ENCODE peak calls at places on chromosomes 12 and 14, in eight cellular contexts. U is suprapubic skin; O is lung; J is cardiac muscle cell; D is transverse colon; E is psoas muscle; T is CD4-positive, alpha-beta memory T cell; F is breast epithelium. N is an unnamed sample.
A peak's percentile ranks its signal among the peaks of the same experiment; 100 is the strongest.

GRCh38 chr12:1552978-1553471 is 41.4 kb downstream of the FBXL14 start:
- DNase-seq in E (no peak), T (no peak), F (no peak), U (no peak), O (no peak), D (no peak), J (no peak), N (no peak)

GRCh38 chr14:32986791-32987545 is 48.3 kb downstream of the NPAS3 start:
- DNase-seq in F (no peak), J (peak; percentile 16), E (peak; percentile 11), U (no peak), D (no peak), T (no peak), O (no peak), N (no peak)

GRCh38 chr12:124390442-124391116 is 95.7 kb downstream of the RFLNA start:
- DNase-seq in O (peak; percentile 60), F (no peak), D (peak; percentile 63), U (no peak), T (no peak), J (peak; percentile 82), E (peak; percentile 76), N (no peak)

GRCh38 chr12:94287245-94287628 is 138.9 kb downstream of the PLXNC1 start:
- DNase-seq in F (no peak), U (no peak), D (no peak), J (no peak), T (no peak), O (no peak), E (no peak), N (no peak)

GRCh38 chr14:92956961-92957360 is 34.0 kb downstream of the CHGA start:
- DNase-seq in E (no peak), U (no peak), F (no peak), J (no peak), D (no peak), T (no peak), O (no peak), N (no peak)

GRCh38 chr12:19080918-19081317 is 48.6 kb upstream of the PLEKHA5 start:
- DNase-seq in D (no peak), F (no peak), T (no peak), E (no peak), J (no peak), O (no peak), U (no peak), N (no peak)

GRCh38 chr12:48001426-48002178 is 2.7 kb downstream of the COL2A1 start:
- DNase-seq in D (peak; percentile 54), O (no peak), E (peak; percentile 55), T (no peak), U (no peak), F (peak; percentile 49), J (peak; percentile 43), N (peak; percentile 33)

GRCh38 chr12:127781336-127781735 is 485.6 kb upstream of the TMEM132C start:
- DNase-seq in D (no peak), T (no peak), O (no peak), F (no peak), J (no peak), E (no peak), U (no peak), N (no peak)

GRCh38 chr12:118342115-118342514 is 30.6 kb downstream of the TAOK3 start:
- DNase-seq in O (no peak), D (no peak), J (no peak), E (no peak), F (no peak), U (no peak), T (no peak), N (no peak)

GRCh38 chr14:70018713-70019201 is 139.5 kb downstream of the SMOC1 start:
- DNase-seq in O (no peak), F (peak; percentile 60), J (peak; percentile 56), T (no peak), D (peak; percentile 52), U (no peak), E (peak; percentile 41), N (no peak)

GRCh38 chr14:103058209-103059055 is 1.1 kb upstream of the CDC42BPB start:
- DNase-seq in T (no peak), F (no peak), J (no peak), D (no peak), U (peak; percentile 78), O (no peak), E (no peak), N (no peak)

GRCh38 chr14:23153891-23154796 is 29.3 kb downstream of the SLC7A8 start:
- DNase-seq in F (peak; percentile 91), J (peak; percentile 97), E (peak; percentile 94), T (no peak), O (peak; percentile 92), U (peak; percentile 96), D (peak; percentile 85), N (peak; percentile 93)

GRCh38 chr12:71440393-71441349 is 1.1 kb downstream of the LGR5 start:
- DNase-seq in D (peak; percentile 53), O (no peak), U (no peak), T (no peak), J (no peak), E (no peak), F (no peak), N (no peak)

GRCh38 chr14:26855051-26855753 is 257.4 kb upstream of the NOVA1 start:
- DNase-seq in E (no peak), D (no peak), F (no peak), U (no peak), T (no peak), J (peak; percentile 50), O (no peak), N (no peak)

DNA sequence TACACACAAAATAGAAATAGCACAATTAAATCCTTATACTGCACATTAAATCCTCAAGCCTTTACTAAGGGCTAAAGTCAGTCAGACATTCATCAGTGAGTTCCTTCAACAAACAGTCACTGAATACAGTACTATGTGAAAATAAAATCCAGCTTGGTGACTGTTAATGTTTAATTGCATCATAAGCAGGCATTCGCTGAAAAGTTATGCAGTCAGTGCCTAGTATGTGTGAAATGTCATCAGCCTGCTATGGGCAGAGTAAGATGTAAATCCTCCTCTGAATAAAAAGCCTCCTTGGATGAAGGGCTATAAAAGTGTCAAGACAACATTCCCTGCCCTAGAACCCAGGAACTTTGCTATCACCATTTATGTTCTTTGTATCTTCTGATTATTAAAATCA is 116.4 kb downstream of the PRICKLE1 start:
- DNase-seq in U (no peak), F (no peak), O (no peak), T (no peak), J (peak; percentile 57), D (no peak), E (no peak), N (no peak)
- H3K4me1 ChIP-seq in U (peaks cover 2% of the 10 kb centered on the region), F (no peaks in the 10 kb centered on the region), O (peaks cover 28% of the 10 kb centered on the region), T (peaks cover 9% of the 10 kb centered on the region), J (peaks cover 42% of the 10 kb centered on the region), D (peaks cover 7% of the 10 kb centered on the region), E (peaks cover 4% of the 10 kb centered on the region), N (no peaks in the 10 kb centered on the region)

DNA sequence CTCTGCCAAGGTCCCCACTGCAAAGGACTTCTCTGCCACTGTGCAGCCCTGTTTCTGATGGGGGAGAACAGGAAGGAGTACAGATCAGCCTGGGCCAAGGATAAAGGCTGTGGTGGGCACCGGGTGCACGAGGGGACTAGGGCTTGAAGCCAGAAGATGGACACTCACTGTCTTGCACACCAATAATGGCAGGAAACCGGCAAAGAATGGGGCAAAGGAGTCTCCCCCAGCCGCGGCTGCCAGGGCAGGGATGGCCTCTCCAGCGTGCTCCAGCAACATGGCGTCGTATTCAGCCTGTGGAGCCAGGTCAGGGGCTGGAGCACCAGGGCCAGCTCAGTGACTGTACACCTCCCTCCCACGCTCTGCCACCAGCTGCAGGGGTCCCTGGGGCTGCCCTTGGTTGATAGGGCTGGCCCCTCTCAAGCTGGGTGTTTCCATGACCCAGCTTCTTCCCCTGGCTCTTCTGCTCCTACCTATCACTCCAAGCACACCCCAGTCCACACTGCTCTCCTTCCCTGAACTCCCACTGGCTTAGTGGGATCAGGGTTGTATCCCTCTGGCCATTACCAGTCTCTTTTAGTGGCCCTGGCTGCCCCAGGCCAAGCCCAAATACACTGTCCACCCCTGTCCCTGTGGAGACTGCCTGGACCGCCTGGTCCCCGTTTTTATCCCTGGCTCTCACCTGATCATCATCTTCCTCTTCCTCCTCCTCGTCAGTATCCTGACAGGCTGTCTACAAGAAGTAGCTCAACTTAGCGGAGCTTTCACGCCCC is 6.3 kb downstream of the IPO4 start:
- DNase-seq in O (no peak), J (no peak), F (no peak), T (no peak), U (no peak), D (no peak), E (no peak), N (no peak)
- H3K36me3 ChIP-seq in O (peaks cover 23% of the 10 kb centered on the region), J (peaks cover 21% of the 10 kb centered on the region), F (peaks cover 5% of the 10 kb centered on the region), T (peaks cover 63% of the 10 kb centered on the region), U (peaks cover 93% of the 10 kb centered on the region), D (no peaks in the 10 kb centered on the region), E (peaks cover 94% of the 10 kb centered on the region), N (peaks cover 44% of the 10 kb centered on the region)

GRCh38 chr12:34302131-34302885 is 280.0 kb downstream of the ALG10 start:
- DNase-seq in D (no peak), J (no peak), T (no peak), O (no peak), E (no peak), U (no peak), F (no peak), N (peak; percentile 25)

GRCh38 chr12:34299802-34300193 is 277.5 kb downstream of the ALG10 start:
- DNase-seq in T (no peak), E (peak; percentile 2), D (no peak), O (no peak), J (no peak), U (peak; percentile 35), F (no peak), N (no peak)

GRCh38 chr12:34303091-34303870 is 281.0 kb downstream of the ALG10 start:
- DNase-seq in T (no peak), J (no peak), O (no peak), F (no peak), D (no peak), U (no peak), E (no peak), N (no peak)

GRCh38 chr12:34300376-34301250 is 278.3 kb downstream of the ALG10 start:
- DNase-seq in U (peak; percentile 20), D (no peak), J (no peak), F (no peak), E (no peak), O (no peak), T (no peak), N (peak; percentile 4)

DNA sequence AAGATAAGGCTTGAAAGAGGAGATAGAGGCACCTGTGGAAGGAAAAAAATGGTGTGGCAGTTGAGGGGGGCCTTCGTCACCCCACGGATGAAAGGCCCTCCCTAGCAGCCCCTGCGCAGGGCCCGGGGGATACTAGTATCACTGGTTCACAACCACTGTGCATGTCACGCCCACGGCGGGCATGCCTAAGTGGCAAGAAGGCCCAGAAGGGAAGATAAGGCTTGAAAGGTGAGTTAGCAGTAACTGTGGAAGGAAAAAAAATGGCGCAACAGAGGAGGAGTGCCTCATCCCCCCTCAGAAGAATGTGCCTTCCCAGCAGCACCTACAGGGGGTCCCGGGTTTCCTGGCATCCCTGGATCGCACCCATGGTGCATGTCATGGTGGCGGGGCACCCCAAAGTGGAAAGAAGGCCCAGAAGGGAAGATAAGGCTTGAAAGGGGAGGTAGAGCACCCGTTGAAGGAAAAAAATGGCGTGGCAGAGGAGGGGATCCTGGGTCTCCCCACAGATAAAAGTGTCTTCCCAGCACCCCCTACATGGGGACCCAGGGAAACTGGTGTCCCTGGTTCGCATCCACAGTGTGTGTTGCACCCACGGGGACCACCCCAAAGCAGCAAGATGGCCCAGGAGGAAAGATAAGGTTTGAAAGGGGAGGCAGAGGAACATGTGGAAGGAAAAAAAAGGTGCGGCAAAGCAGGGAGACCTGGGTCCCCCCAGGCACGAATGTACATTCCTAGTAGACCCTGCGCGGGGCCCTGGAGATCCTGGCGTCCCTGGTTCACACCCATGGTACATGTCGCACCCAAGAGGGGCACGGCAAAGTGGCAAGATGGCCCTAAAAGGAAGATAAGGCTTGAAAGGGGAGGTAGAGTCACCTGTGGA is 279.2 kb downstream of the ALG10 start:
- DNase-seq in U (peak; percentile 31), D (no peak), J (no peak), F (no peak), T (no peak), E (no peak), O (no peak), N (no peak)
- H3K9me3 ChIP-seq in U (peaks cover 28% of the 10 kb centered on the region), D (peaks cover 6% of the 10 kb centered on the region), J (no peaks in the 10 kb centered on the region), F (peaks cover 94% of the 10 kb centered on the region), T (no peaks in the 10 kb centered on the region), E (no peaks in the 10 kb centered on the region), O (peaks cover 72% of the 10 kb centered on the region), N (no peaks in the 10 kb centered on the region)

GRCh38 chr12:92244036-92244435 is 98.4 kb upstream of the BTG1 start:
- DNase-seq in D (no peak), U (no peak), O (no peak), T (no peak), E (no peak), J (peak; percentile 76), F (no peak), N (no peak)
- H3K4me1 ChIP-seq in D (no peaks in the 10 kb centered on the region), U (peaks cover 26% of the 10 kb centered on the region), O (no peaks in the 10 kb centered on the region), T (no peaks in the 10 kb centered on the region), E (peaks cover 9% of the 10 kb centered on the region), J (no peaks in the 10 kb centered on the region), F (no peaks in the 10 kb centered on the region), N (no peaks in the 10 kb centered on the region)